ENCODE peak calls at places on chromosomes 4 and X, in seven cellular contexts. One of them, this sample, is unnamed.

GRCh38 chrX:119541188-119541587 is 24.0 kb downstream of the STEEP1 start:
- DNase-seq in H1: no peak
- DNase-seq in HepG2: no peak
- DNase-seq in HCT116: no peak
- DNase-seq in SK-N-SH: no peak
- DNase-seq in GM12878: no peak
- DNase-seq in K562: no peak
- DNase-seq in this sample: peak; percentile 49

GRCh38 chr4:15504041-15504440 is 34.4 kb downstream of the CC2D2A start:
- DNase-seq in H1: no peak
- DNase-seq in K562: no peak
- DNase-seq in HepG2: no peak
- DNase-seq in SK-N-SH: no peak
- DNase-seq in GM12878: no peak
- DNase-seq in HCT116: no peak
- DNase-seq in this sample: no peak

GRCh38 chr4:8908206-8908893 is 36.7 kb upstream of the HMX1 start:
- DNase-seq in H1: peak; percentile 39
- DNase-seq in HCT116: no peak
- DNase-seq in GM12878: no peak
- DNase-seq in HepG2: no peak
- DNase-seq in SK-N-SH: peak; percentile 27
- DNase-seq in K562: no peak
- DNase-seq in this sample: no peak

GRCh38 chr4:140645614-140646412 is 77.1 kb upstream of the UCP1 start:
- DNase-seq in HCT116: no peak
- DNase-seq in GM12878: no peak
- DNase-seq in H1: no peak
- DNase-seq in K562: no peak
- DNase-seq in SK-N-SH: no peak
- DNase-seq in HepG2: peak; percentile 49
- DNase-seq in this sample: no peak

GRCh38 chr4:38242822-38243384 is 282.7 kb downstream of the PTTG2 start:
- DNase-seq in K562: peak; percentile 79
- DNase-seq in H1: peak; percentile 35
- DNase-seq in HepG2: no peak
- DNase-seq in GM12878: no peak
- DNase-seq in SK-N-SH: no peak
- DNase-seq in HCT116: no peak
- DNase-seq in this sample: no peak

GRCh38 chrX:129957241-129958099 is 25.0 kb upstream of the BCORL1 start:
- DNase-seq in HCT116: peak; percentile 15
- DNase-seq in GM12878: peak; percentile 34
- DNase-seq in H1: no peak
- DNase-seq in K562: peak; percentile 90
- DNase-seq in HepG2: no peak
- DNase-seq in SK-N-SH: peak; percentile 84
- DNase-seq in this sample: no peak

GRCh38 chrX:39688576-39689373 is 409.0 kb downstream of the BCOR start:
- DNase-seq in HepG2: peak; percentile 1
- DNase-seq in GM12878: no peak
- DNase-seq in HCT116: no peak
- DNase-seq in SK-N-SH: peak; percentile 89
- DNase-seq in K562: peak; percentile 79
- DNase-seq in H1: peak; percentile 63
- DNase-seq in this sample: peak; percentile 60

GRCh38 chr4:165418116-165418515 is 39.3 kb downstream of the CPE start:
- DNase-seq in HepG2: no peak
- DNase-seq in K562: no peak
- DNase-seq in SK-N-SH: no peak
- DNase-seq in H1: no peak
- DNase-seq in GM12878: no peak
- DNase-seq in HCT116: no peak
- DNase-seq in this sample: no peak

GRCh38 chr4:118235726-118236125 is 117.1 kb downstream of the PRSS12 start:
- DNase-seq in GM12878: no peak
- DNase-seq in HepG2: no peak
- DNase-seq in K562: no peak
- DNase-seq in H1: no peak
- DNase-seq in HCT116: no peak
- DNase-seq in SK-N-SH: no peak
- DNase-seq in this sample: no peak

GRCh38 chrX:110743679-110744340 is 51.8 kb downstream of the CHRDL1 start:
- DNase-seq in HepG2: no peak
- DNase-seq in HCT116: no peak
- DNase-seq in SK-N-SH: no peak
- DNase-seq in GM12878: no peak
- DNase-seq in H1: no peak
- DNase-seq in K562: no peak
- DNase-seq in this sample: no peak

GRCh38 chr4:158461336-158461735 is 60.3 kb upstream of the RXFP1 start:
- DNase-seq in GM12878: no peak
- DNase-seq in H1: no peak
- DNase-seq in HepG2: no peak
- DNase-seq in HCT116: no peak
- DNase-seq in K562: no peak
- DNase-seq in SK-N-SH: no peak
- DNase-seq in this sample: no peak

GRCh38 chrX:33336783-33337182 is 125.4 kb upstream of the DMD start:
- DNase-seq in HCT116: no peak
- DNase-seq in SK-N-SH: no peak
- DNase-seq in HepG2: peak; percentile 2
- DNase-seq in H1: no peak
- DNase-seq in GM12878: no peak
- DNase-seq in K562: no peak
- DNase-seq in this sample: no peak

GRCh38 chr4:108527729-108528128 is 92.6 kb upstream of the RPL34 start:
- DNase-seq in HCT116: no peak
- DNase-seq in SK-N-SH: no peak
- DNase-seq in HepG2: no peak
- DNase-seq in GM12878: no peak
- DNase-seq in H1: no peak
- DNase-seq in K562: no peak
- DNase-seq in this sample: no peak

GRCh38 chr4:108531461-108531860 is 88.9 kb upstream of the RPL34 start:
- DNase-seq in SK-N-SH: no peak
- DNase-seq in HCT116: no peak
- DNase-seq in GM12878: no peak
- DNase-seq in K562: no peak
- DNase-seq in HepG2: no peak
- DNase-seq in H1: no peak
- DNase-seq in this sample: no peak

GRCh38 chr4:108529984-108530901 is 90.1 kb upstream of the RPL34 start:
- DNase-seq in GM12878: no peak
- DNase-seq in SK-N-SH: no peak
- DNase-seq in K562: no peak
- DNase-seq in HepG2: no peak
- DNase-seq in HCT116: no peak
- DNase-seq in H1: no peak
- DNase-seq in this sample: no peak

GRCh38 chr4:108532187-108532586 is 88.2 kb upstream of the RPL34 start:
- DNase-seq in HCT116: no peak
- DNase-seq in SK-N-SH: no peak
- DNase-seq in K562: no peak
- DNase-seq in GM12878: no peak
- DNase-seq in H1: no peak
- DNase-seq in HepG2: no peak
- DNase-seq in this sample: no peak

GRCh38 chr4:108529102-108529501 is 91.3 kb upstream of the RPL34 start:
- DNase-seq in GM12878: no peak
- DNase-seq in HCT116: no peak
- DNase-seq in HepG2: no peak
- DNase-seq in K562: no peak
- DNase-seq in H1: no peak
- DNase-seq in SK-N-SH: no peak
- DNase-seq in this sample: no peak
- H3K4me1 ChIP-seq in GM12878: no peaks in the 10 kb centered on the region
- H3K4me1 ChIP-seq in HCT116: no peaks in the 10 kb centered on the region
- H3K4me1 ChIP-seq in HepG2: no peaks in the 10 kb centered on the region
- H3K4me1 ChIP-seq in K562: no peaks in the 10 kb centered on the region
- H3K4me1 ChIP-seq in H1: no peaks in the 10 kb centered on the region
- H3K4me1 ChIP-seq in SK-N-SH: no peaks in the 10 kb centered on the region
- H3K4me1 ChIP-seq in this sample: no peaks in the 10 kb centered on the region

GRCh38 chr4:76301068-76301774 is 5.3 kb upstream of the STBD1 start:
- DNase-seq in HepG2: peak; percentile 91
- DNase-seq in SK-N-SH: no peak
- DNase-seq in K562: peak; percentile 94
- DNase-seq in H1: no peak
- DNase-seq in GM12878: peak; percentile 74
- DNase-seq in HCT116: peak; percentile 83
- DNase-seq in this sample: no peak
- TF ChIP-seq YY1 in HepG2: no peak
- TF ChIP-seq YY1 in SK-N-SH: no peak
- TF ChIP-seq YY1 in K562: no peak
- TF ChIP-seq YY1 in H1: no peak
- TF ChIP-seq YY1 in GM12878: peak; percentile 54
- TF ChIP-seq YY1 in HCT116: peak; percentile 16
- TF ChIP-seq YY1 in this sample: no peak

GRCh38 chrX:53550756-53551463 is 116.7 kb upstream of the HSD17B10 start:
- DNase-seq in HCT116: no peak
- DNase-seq in HepG2: no peak
- DNase-seq in K562: no peak
- DNase-seq in SK-N-SH: no peak
- DNase-seq in GM12878: no peak
- DNase-seq in H1: no peak
- DNase-seq in this sample: no peak

GRCh38 chrX:53544936-53545335 is 110.8 kb upstream of the HSD17B10 start:
- DNase-seq in HepG2: no peak
- DNase-seq in H1: no peak
- DNase-seq in GM12878: no peak
- DNase-seq in HCT116: no peak
- DNase-seq in K562: no peak
- DNase-seq in SK-N-SH: no peak
- DNase-seq in this sample: no peak

GRCh38 chrX:53547668-53548067 is 113.5 kb upstream of the HSD17B10 start:
- DNase-seq in HCT116: no peak
- DNase-seq in SK-N-SH: no peak
- DNase-seq in H1: no peak
- DNase-seq in K562: no peak
- DNase-seq in GM12878: no peak
- DNase-seq in HepG2: no peak
- DNase-seq in this sample: no peak
- H3K36me3 ChIP-seq in HCT116: peaks cover 33% of the 10 kb centered on the region
- H3K36me3 ChIP-seq in SK-N-SH: peaks cover 67% of the 10 kb centered on the region
- H3K36me3 ChIP-seq in H1: peaks cover 56% of the 10 kb centered on the region
- H3K36me3 ChIP-seq in K562: peaks cover 99% of the 10 kb centered on the region
- H3K36me3 ChIP-seq in GM12878: peaks cover 19% of the 10 kb centered on the region
- H3K36me3 ChIP-seq in HepG2: peaks cover 81% of the 10 kb centered on the region
- H3K36me3 ChIP-seq in this sample: peaks cover 99% of the 10 kb centered on the region

DNA sequence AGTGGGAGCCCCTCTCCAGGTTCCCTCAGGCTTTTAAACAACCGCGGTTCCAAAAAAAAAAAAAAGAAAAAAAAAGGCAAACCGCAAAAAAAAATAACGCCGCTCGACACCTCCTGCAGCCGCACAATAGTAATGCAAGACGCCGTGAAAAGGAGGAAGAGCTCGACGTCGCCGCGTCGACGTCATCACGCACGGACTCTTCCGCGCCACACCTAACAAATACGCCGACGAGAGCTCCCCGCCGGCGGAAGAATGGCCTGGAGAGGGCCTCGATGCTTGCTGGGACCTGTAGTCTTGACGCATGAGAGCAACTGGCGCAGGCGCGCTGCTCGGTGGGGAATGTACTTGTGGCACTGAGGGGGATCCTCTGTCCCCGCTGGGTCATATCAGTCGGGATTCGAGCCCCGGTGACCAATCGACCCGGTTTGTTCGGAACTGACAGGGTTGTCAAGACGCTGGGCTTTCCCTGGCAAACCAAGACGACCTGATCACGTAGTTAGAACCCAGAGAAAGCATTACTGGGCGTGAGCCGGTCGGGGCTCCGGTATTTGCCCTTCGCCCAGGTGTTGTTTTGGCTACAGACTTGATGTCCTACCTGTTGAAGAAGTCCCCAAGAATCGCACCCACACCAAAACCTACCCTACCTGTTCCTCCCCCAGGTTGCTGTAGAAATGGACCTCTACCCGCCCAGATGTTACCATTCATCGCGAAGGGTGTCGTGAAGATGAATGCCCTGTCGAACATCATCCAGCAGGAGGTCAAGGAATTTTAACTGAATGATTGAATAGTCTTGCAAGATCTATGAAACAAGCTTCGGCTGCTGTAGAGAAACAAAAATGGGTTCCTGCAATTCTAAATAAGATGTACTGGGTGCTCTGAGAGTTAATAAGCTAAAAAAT is at the start of gene CBR4:
- DNase-seq in HepG2: peak; percentile 97
- DNase-seq in K562: peak; percentile 99
- DNase-seq in GM12878: peak; percentile 94
- DNase-seq in SK-N-SH: peak; percentile 86
- DNase-seq in H1: peak; percentile 88
- DNase-seq in HCT116: peak; percentile 96
- DNase-seq in this sample: peak; percentile 95
- H3K4me1 ChIP-seq in HepG2: peaks cover 75% of the 10 kb centered on the region
- H3K4me1 ChIP-seq in K562: peaks cover 7% of the 10 kb centered on the region
- H3K4me1 ChIP-seq in GM12878: no peaks in the 10 kb centered on the region
- H3K4me1 ChIP-seq in SK-N-SH: no peaks in the 10 kb centered on the region
- H3K4me1 ChIP-seq in H1: no peaks in the 10 kb centered on the region
- H3K4me1 ChIP-seq in HCT116: peaks cover 19% of the 10 kb centered on the region
- H3K4me1 ChIP-seq in this sample: no peaks in the 10 kb centered on the region

GRCh38 chr4:2948895-2949781 is 14.1 kb downstream of the NOP14 start:
- DNase-seq in K562: no peak
- DNase-seq in HepG2: no peak
- DNase-seq in GM12878: no peak
- DNase-seq in H1: no peak
- DNase-seq in SK-N-SH: no peak
- DNase-seq in HCT116: peak; percentile 22
- DNase-seq in this sample: no peak
- TF ChIP-seq YY1 in K562: no peak
- TF ChIP-seq YY1 in HepG2: no peak
- TF ChIP-seq YY1 in GM12878: no peak
- TF ChIP-seq YY1 in H1: no peak
- TF ChIP-seq YY1 in SK-N-SH: no peak
- TF ChIP-seq YY1 in HCT116: no peak
- TF ChIP-seq YY1 in this sample: no peak

DNA sequence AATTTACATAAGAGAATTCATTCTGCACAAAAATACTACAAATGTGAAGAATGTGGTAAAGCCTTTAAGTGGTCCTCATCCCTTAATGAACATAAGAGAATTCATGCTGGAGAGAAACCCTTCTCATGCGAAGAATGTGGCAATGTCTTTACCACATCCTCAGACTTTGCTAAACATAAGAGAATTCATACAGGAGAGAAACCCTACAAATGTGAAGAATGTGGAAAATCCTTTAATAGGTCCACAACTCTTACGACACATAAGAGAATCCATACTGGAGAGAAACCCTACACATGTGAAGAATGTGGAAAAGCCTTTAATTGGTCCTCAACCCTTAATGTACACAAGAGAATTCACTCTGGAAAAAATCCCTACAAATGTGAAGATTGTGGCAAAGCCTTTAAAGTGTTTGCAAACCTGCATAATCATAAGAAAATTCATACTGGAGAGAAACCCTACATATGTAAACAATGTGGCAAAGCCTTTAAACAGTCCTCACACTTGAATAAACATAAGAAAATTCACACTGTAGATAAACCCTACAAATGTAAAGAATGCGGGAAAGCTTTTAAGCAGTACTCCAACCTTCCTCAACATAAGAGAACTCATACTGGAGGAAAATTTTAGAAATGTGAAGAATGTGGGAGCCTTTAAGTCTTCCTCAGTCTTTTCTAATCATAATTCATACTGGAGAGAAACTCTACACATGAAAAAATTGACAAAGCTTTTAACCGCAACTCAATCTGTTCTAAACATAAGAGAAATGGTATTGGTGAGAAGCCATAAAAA is 37.4 kb downstream of the ZNF718 start:
- DNase-seq in SK-N-SH: no peak
- DNase-seq in HCT116: no peak
- DNase-seq in H1: no peak
- DNase-seq in HepG2: no peak
- DNase-seq in GM12878: no peak
- DNase-seq in K562: no peak
- DNase-seq in this sample: no peak
- H3K36me3 ChIP-seq in SK-N-SH: no peaks in the 10 kb centered on the region
- H3K36me3 ChIP-seq in HCT116: no peaks in the 10 kb centered on the region
- H3K36me3 ChIP-seq in H1: no peaks in the 10 kb centered on the region
- H3K36me3 ChIP-seq in HepG2: no peaks in the 10 kb centered on the region
- H3K36me3 ChIP-seq in GM12878: no peaks in the 10 kb centered on the region
- H3K36me3 ChIP-seq in K562: no peaks in the 10 kb centered on the region
- H3K36me3 ChIP-seq in this sample: peaks cover 13% of the 10 kb centered on the region

This sample was measured in NT2/D1.